ENCODE peak calls at places on chromosome 11, in six cellular contexts. Q is activated CD4-positive, alpha-beta T cell treated with anti-CD3 and anti-CD28 coated beads for 24 hours; J is body of pancreas; I is adrenal gland; Z is stomach; Y is ELR. O is an unnamed sample.
A peak's percentile ranks its signal among the peaks of the same experiment; 100 is the strongest.

GRCh38 chr11:64036081-64037026 is 623 bp downstream of the FLRT1 start:
- DNase-seq in Y (peak; percentile 62), J (peak; percentile 12), I (no peak), Z (no peak), Q (no peak), O (no peak)

GRCh38 chr11:1207451-1208360 is 15.2 kb upstream of the MUC5B start:
- DNase-seq in I (no peak), J (no peak), Y (no peak), Q (no peak), Z (no peak), O (no peak)

GRCh38 chr11:95267814-95268213 is 36.8 kb upstream of the SESN3 start:
- DNase-seq in Y (no peak), I (no peak), Z (no peak), Q (no peak), J (no peak), O (no peak)

GRCh38 chr11:59186130-59186594 is 14.2 kb downstream of the DTX4 start:
- DNase-seq in Z (peak; percentile 73), I (no peak), J (peak; percentile 81), Y (peak; percentile 46), Q (peak; percentile 30), O (no peak)

GRCh38 chr11:35404397-35404775 is 15.0 kb downstream of the SLC1A2 start:
- DNase-seq in I (peak; percentile 75), Z (peak; percentile 74), Q (no peak), J (peak; percentile 89), Y (peak; percentile 60), O (no peak)

GRCh38 chr11:9616042-9616640 is 42.7 kb downstream of the WEE1 start:
- DNase-seq in Z (no peak), J (no peak), Y (no peak), Q (no peak), I (no peak), O (no peak)

GRCh38 chr11:13249177-13249576 is 28.4 kb upstream of the BMAL1 start:
- DNase-seq in Z (no peak), J (no peak), Q (no peak), Y (no peak), I (no peak), O (no peak)

GRCh38 chr11:108775324-108775723 is 110.5 kb downstream of the DDX10 start:
- DNase-seq in Q (no peak), J (no peak), Y (no peak), Z (no peak), I (no peak), O (peak; percentile 14)

GRCh38 chr11:115215694-115216615 is 288.3 kb downstream of the CADM1 start:
- DNase-seq in J (no peak), Y (peak; percentile 6), I (no peak), Z (no peak), Q (no peak), O (peak; percentile 51)

GRCh38 chr11:114511538-114511937 is 48.1 kb downstream of the NXPE1 start:
- DNase-seq in I (no peak), Q (no peak), Z (no peak), J (no peak), Y (no peak), O (no peak)